ENCODE peak calls at places on chromosomes 6 and 20, in ten cellular contexts. S is ovary, C is stromal cell of bone marrow, P is AG09309, X is heart right ventricle, Q is Kasumi-1, Z is amniotic epithelial cell, E is H9, W is fibroblast of the aortic adventitia, Y is fibroblast of mammary gland. M is an unnamed sample.

GRCh38 chr6:90144396-90144795 is 152.2 kb downstream of the BACH2 start:
- DNase-seq in S (no peak), C (no peak), P (no peak), X (no peak), Q (no peak), Z (no peak), E (no peak), W (no peak), Y (no peak), M (no peak)

GRCh38 chr6:10970731-10971130 is 73.4 kb downstream of the ELOVL2 start:
- DNase-seq in S (no peak), C (no peak), P (no peak), X (no peak), Q (no peak), Z (no peak), E (no peak), W (no peak), Y (no peak), M (no peak)

GRCh38 chr6:163655217-163656121 is 241.0 kb downstream of the QKI start:
- DNase-seq in S (no peak), C (no peak), P (no peak), X (no peak), Q (no peak), Z (no peak), E (no peak), W (no peak), Y (no peak), M (no peak)

GRCh38 chr6:14165091-14165490 is 47.5 kb downstream of the CD83 start:
- DNase-seq in S (no peak), C (peak), P (peak), X (no peak), Q (no peak), Z (peak), E (no peak), W (peak), Y (peak), M (no peak)

GRCh38 chr6:49988900-49989299 is 19.5 kb upstream of the DEFB113 start:
- DNase-seq in S (no peak), C (no peak), P (no peak), X (no peak), Q (no peak), Z (no peak), E (no peak), W (no peak), Y (no peak), M (no peak)

GRCh38 chr6:167116109-167116837 is 6.6 kb upstream of the CCR6 start:
- DNase-seq in S (no peak), C (no peak), P (no peak), X (no peak), Q (no peak), Z (peak), E (no peak), W (peak), Y (peak), M (no peak)

GRCh38 chr6:54992789-54993188 is 146.2 kb downstream of the FAM83B start:
- DNase-seq in S (no peak), C (no peak), P (no peak), X (no peak), Q (peak), Z (peak), E (peak), W (peak), Y (peak), M (peak)

GRCh38 chr6:9224539-9224938 is 789.2 kb upstream of the SLC35B3 start:
- DNase-seq in S (no peak), C (no peak), P (no peak), X (no peak), Q (no peak), Z (peak), E (no peak), W (no peak), Y (no peak), M (no peak)

GRCh38 chr6:65999288-65999791 is 292.3 kb upstream of the EYS start:
- DNase-seq in S (peak), C (no peak), P (no peak), X (no peak), Q (no peak), Z (no peak), E (no peak), W (no peak), Y (no peak), M (no peak)

GRCh38 chr6:135291288-135292116 is 110.4 kb downstream of the MYB start:
- DNase-seq in S (no peak), C (no peak), P (no peak), X (no peak), Q (no peak), Z (peak), E (no peak), W (peak), Y (peak), M (peak)

GRCh38 chr6:85015396-85015990 is 251.1 kb upstream of the TBX18 start:
- DNase-seq in S (peak), C (peak), P (no peak), X (peak), Q (no peak), Z (peak), E (peak), W (peak), Y (peak), M (peak)

GRCh38 chr20:49642808-49643207 is 70.9 kb downstream of the B4GALT5 start:
- DNase-seq in S (no peak), C (no peak), P (no peak), X (no peak), Q (no peak), Z (no peak), E (no peak), W (no peak), Y (no peak), M (no peak)

GRCh38 chr20:15063077-15063476 is 725.7 kb upstream of the FLRT3 start:
- DNase-seq in S (no peak), C (no peak), P (no peak), X (no peak), Q (no peak), Z (no peak), E (no peak), W (no peak), Y (no peak), M (no peak)

GRCh38 chr6:90035047-90035678 is 140.9 kb downstream of the GJA10 start:
- DNase-seq in S (no peak), C (no peak), P (no peak), X (no peak), Q (no peak), Z (no peak), E (no peak), W (no peak), Y (no peak), M (no peak)

GRCh38 chr20:42714298-42715141 is 475.2 kb downstream of the PTPRT start:
- DNase-seq in S (no peak), C (no peak), P (no peak), X (no peak), Q (no peak), Z (no peak), E (no peak), W (no peak), Y (no peak), M (no peak)

GRCh38 chr6:98657764-98658163 is 176.6 kb upstream of the POU3F2 start:
- DNase-seq in S (no peak), C (peak), P (no peak), X (no peak), Q (peak), Z (peak), E (no peak), W (peak), Y (peak), M (peak)

GRCh38 chr6:30097902-30098606 is 14.8 kb downstream of the TRIM31 start:
- DNase-seq in S (no peak), C (no peak), P (no peak), X (no peak), Q (no peak), Z (no peak), E (no peak), W (no peak), Y (no peak), M (no peak)

GRCh38 chr20:59830107-59831023 is 103.1 kb downstream of the SYCP2 start:
- DNase-seq in S (no peak), C (no peak), P (no peak), X (no peak), Q (no peak), Z (no peak), E (no peak), W (no peak), Y (no peak), M (no peak)

GRCh38 chr6:104705095-104705707 is 154.5 kb downstream of the HACE1 start:
- DNase-seq in S (no peak), C (peak), P (no peak), X (peak), Q (peak), Z (peak), E (no peak), W (peak), Y (peak), M (peak)

GRCh38 chr20:3209023-3209945 is at the start of gene ITPA:
- DNase-seq in S (peak), C (no peak), P (no peak), X (peak), Q (peak), Z (peak), E (peak), W (peak), Y (peak), M (peak)

GRCh38 chr6:74602206-74602605 is 603.6 kb downstream of the COL12A1 start:
- DNase-seq in S (no peak), C (no peak), P (no peak), X (no peak), Q (no peak), Z (no peak), E (no peak), W (no peak), Y (no peak), M (no peak)

GRCh38 chr6:52534966-52535390 is 41.9 kb downstream of the TRAM2 start:
- DNase-seq in S (no peak), C (no peak), P (no peak), X (no peak), Q (peak), Z (no peak), E (no peak), W (no peak), Y (no peak), M (no peak)

GRCh38 chr20:1225729-1226313 is at the start of gene RAD21L1:
- DNase-seq in S (peak), C (no peak), P (no peak), X (peak), Q (no peak), Z (peak), E (peak), W (peak), Y (peak), M (peak)

GRCh38 chr20:10171864-10172751 is 46.5 kb upstream of the SNAP25 start:
- DNase-seq in S (peak), C (no peak), P (no peak), X (no peak), Q (no peak), Z (peak), E (peak), W (no peak), Y (peak), M (peak)

GRCh38 chr6:130620338-130620781 is 206.8 kb upstream of the SMLR1 start:
- DNase-seq in S (no peak), C (no peak), P (no peak), X (no peak), Q (no peak), Z (peak), E (no peak), W (peak), Y (peak), M (no peak)

GRCh38 chr6:119078449-119079287 is at the start of gene FAM184A:
- DNase-seq in S (peak), C (peak), P (peak), X (peak), Q (peak), Z (peak), E (peak), W (peak), Y (peak), M (peak)

GRCh38 chr6:67811239-67812037 is 823.6 kb upstream of the ADGRB3 start:
- DNase-seq in S (no peak), C (no peak), P (no peak), X (no peak), Q (no peak), Z (no peak), E (no peak), W (peak), Y (peak), M (no peak)

GRCh38 chr6:44342489-44342888 is at the start of gene SPATS1:
- DNase-seq in S (peak), C (no peak), P (no peak), X (no peak), Q (no peak), Z (no peak), E (peak), W (no peak), Y (no peak), M (peak)

GRCh38 chr6:41100871-41101287 is 28.1 kb downstream of the NFYA start:
- DNase-seq in S (peak), C (no peak), P (no peak), X (no peak), Q (no peak), Z (no peak), E (peak), W (no peak), Y (no peak), M (no peak)

GRCh38 chr6:26514984-26515383 is 14.9 kb downstream of the BTN1A1 start:
- DNase-seq in S (no peak), C (no peak), P (no peak), X (no peak), Q (no peak), Z (no peak), E (no peak), W (no peak), Y (no peak), M (no peak)

GRCh38 chr6:162701551-162701950 is 26.0 kb downstream of the PRKN start:
- DNase-seq in S (no peak), C (no peak), P (no peak), X (no peak), Q (no peak), Z (no peak), E (no peak), W (no peak), Y (no peak), M (no peak)

GRCh38 chr20:5722927-5723326 is 27.3 kb upstream of the SHLD1 start:
- DNase-seq in S (no peak), C (no peak), P (no peak), X (no peak), Q (no peak), Z (no peak), E (no peak), W (no peak), Y (no peak), M (no peak)

GRCh38 chr6:157034433-157035230 is 257.5 kb downstream of the ARID1B start:
- DNase-seq in S (no peak), C (no peak), P (no peak), X (no peak), Q (peak), Z (peak), E (no peak), W (peak), Y (peak), M (peak)

GRCh38 chr20:13111249-13111911 is 102.6 kb downstream of the SPTLC3 start:
- DNase-seq in S (no peak), C (no peak), P (no peak), X (no peak), Q (no peak), Z (no peak), E (no peak), W (no peak), Y (no peak), M (no peak)

GRCh38 chr6:11900662-11901598 is 111.2 kb upstream of the HIVEP1 start:
- DNase-seq in S (no peak), C (no peak), P (no peak), X (no peak), Q (no peak), Z (peak), E (no peak), W (peak), Y (no peak), M (no peak)

GRCh38 chr6:15073344-15073789 is 172.5 kb upstream of the JARID2 start:
- DNase-seq in S (no peak), C (peak), P (no peak), X (no peak), Q (no peak), Z (no peak), E (no peak), W (no peak), Y (no peak), M (no peak)

M was measured in NB4.